ENCODE peak calls at places on chromosomes 4 and X, in five cellular contexts. X is MM.1S, R is neural progenitor cell, D is neuronal stem cell, V is K562. O is an unnamed sample. For H3K27me3, the result is how much of the 10 kb centered on the place peaks cover.

GRCh38 chrX:134908235-134908834 is 82.5 kb upstream of the SMIM10 start:
- DNase-seq in X (no peak), R (no peak), D (no peak), V (peak), O (peak)

GRCh38 chrX:72712094-72712755 is 1.9 kb downstream of the PHKA1 start:
- DNase-seq in X (peak), R (no peak), D (no peak), V (no peak), O (peak)

GRCh38 chr4:121950680-121951569 is 935 bp downstream of the TRPC3 start:
- DNase-seq in X (peak), R (peak), D (peak), V (peak), O (peak)

GRCh38 chr4:100379583-100380105 is 138.2 kb downstream of the EMCN start:
- DNase-seq in X (no peak), R (no peak), D (no peak), V (no peak), O (no peak)

GRCh38 chr4:177246636-177247584 is 62.8 kb upstream of the NEIL3 start:
- DNase-seq in X (no peak), R (no peak), D (no peak), V (no peak), O (peak)

GRCh38 chr4:94577136-94577535 is 125.4 kb downstream of the PDLIM5 start:
- DNase-seq in X (no peak), R (peak), D (peak), V (no peak), O (peak)

GRCh38 chr4:14446311-14446710 is 556.0 kb upstream of the CPEB2 start:
- DNase-seq in X (no peak), R (no peak), D (no peak), V (no peak), O (no peak)

GRCh38 chr4:19945979-19946380 is 305.7 kb upstream of the SLIT2 start:
- DNase-seq in X (no peak), R (no peak), D (no peak), V (no peak), O (peak)

GRCh38 chr4:171817026-171817425 is 3.8 kb downstream of the GALNTL6 start:
- DNase-seq in X (no peak), R (no peak), D (no peak), V (no peak), O (no peak)

GRCh38 chr4:2259541-2260267 is 2.2 kb downstream of the MXD4 start:
- DNase-seq in X (no peak), R (no peak), D (no peak), V (no peak), O (no peak)

GRCh38 chrX:154046262-154046771 is 26.6 kb upstream of the IRAK1 start:
- DNase-seq in X (no peak), R (peak), D (no peak), V (no peak), O (peak)

GRCh38 chr4:97923096-97923495 is 220.2 kb downstream of the STPG2 start:
- DNase-seq in X (no peak), R (no peak), D (no peak), V (no peak), O (no peak)

GRCh38 chr4:47209833-47210232 is 178.5 kb downstream of the GABRB1 start:
- DNase-seq in X (no peak), R (no peak), D (no peak), V (no peak), O (peak)

GRCh38 chrX:129496625-129497024 is 26.7 kb downstream of the SMARCA1 start:
- DNase-seq in X (no peak), R (no peak), D (no peak), V (no peak), O (peak)

GRCh38 chr4:40984051-40984450 is 230.3 kb downstream of the APBB2 start:
- DNase-seq in X (no peak), R (no peak), D (no peak), V (no peak), O (no peak)

GRCh38 chrX:123322531-123322930 is 138.5 kb downstream of the GRIA3 start:
- DNase-seq in X (no peak), R (no peak), D (no peak), V (no peak), O (no peak)

GRCh38 chr4:177308125-177308524 is 1.5 kb upstream of the NEIL3 start:
- DNase-seq in X (no peak), R (no peak), D (no peak), V (no peak), O (peak)

GRCh38 chr4:129043523-129043922 is 49.8 kb downstream of the SCLT1 start:
- DNase-seq in X (no peak), R (no peak), D (no peak), V (no peak), O (peak)

GRCh38 chrX:110699109-110699508 is 96.5 kb downstream of the CHRDL1 start:
- DNase-seq in X (no peak), R (no peak), D (no peak), V (no peak), O (peak)

GRCh38 chrX:14673764-14674163 is 144.4 kb downstream of the GLRA2 start:
- DNase-seq in X (no peak), R (no peak), D (no peak), V (no peak), O (peak)

GRCh38 chr4:165398570-165398969 is 19.8 kb downstream of the CPE start:
- DNase-seq in X (no peak), R (peak), D (peak), V (peak), O (peak)

GRCh38 chr4:74283614-74284013 is 24.7 kb upstream of the EPGN start:
- DNase-seq in X (no peak), R (no peak), D (no peak), V (no peak), O (peak)

GRCh38 chr4:120694973-120695372 is 227.6 kb downstream of the PRDM5 start:
- DNase-seq in X (no peak), R (no peak), D (no peak), V (no peak), O (peak)

GRCh38 chr4:185115827-185116232 is 27.2 kb upstream of the SLC25A4 start:
- DNase-seq in X (no peak), R (peak), D (no peak), V (peak), O (peak)

GRCh38 chr4:185464887-185465286 is 6.6 kb downstream of the CCDC110 start:
- DNase-seq in X (no peak), R (no peak), D (no peak), V (no peak), O (no peak)

GRCh38 chrX:40299502-40300118 is 201.9 kb upstream of the BCOR start:
- DNase-seq in X (no peak), R (no peak), D (no peak), V (no peak), O (no peak)

GRCh38 chr4:26838055-26838842 is 22.4 kb upstream of the STIM2 start:
- DNase-seq in X (no peak), R (no peak), D (no peak), V (no peak), O (no peak)

GRCh38 chr4:119725688-119726330 is 97.2 kb upstream of the PDE5A start:
- DNase-seq in X (no peak), R (no peak), D (no peak), V (no peak), O (peak)

GRCh38 chr4:108527729-108528128 is 92.6 kb upstream of the RPL34 start:
- DNase-seq in X (peak), R (no peak), D (no peak), V (no peak), O (no peak)

DNA sequence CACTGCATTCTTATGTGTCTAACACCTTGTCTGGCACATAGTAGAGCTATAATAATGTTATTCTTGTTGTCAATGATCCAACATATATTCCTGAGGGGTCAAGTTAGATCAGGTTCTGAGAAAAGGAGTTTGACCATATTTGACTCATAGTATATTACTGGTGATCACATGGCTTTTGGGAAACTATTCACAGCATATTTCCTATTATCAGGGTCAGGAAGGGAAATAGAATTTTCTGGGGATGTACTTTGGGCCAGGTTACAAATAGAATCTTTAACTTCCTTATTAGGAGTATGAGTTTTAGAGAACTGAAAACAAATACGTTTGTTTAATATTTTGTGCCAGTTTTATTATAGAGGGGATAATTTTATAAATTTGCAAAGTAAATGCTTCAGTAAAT is 11.6 kb downstream of the IL15 start:
- DNase-seq in X (no peak), R (no peak), D (no peak), V (no peak), O (no peak)
- H2AFZ ChIP-seq in X (no peak), R (no peak), D (no peak), V (no peak), O (no peak)

DNA sequence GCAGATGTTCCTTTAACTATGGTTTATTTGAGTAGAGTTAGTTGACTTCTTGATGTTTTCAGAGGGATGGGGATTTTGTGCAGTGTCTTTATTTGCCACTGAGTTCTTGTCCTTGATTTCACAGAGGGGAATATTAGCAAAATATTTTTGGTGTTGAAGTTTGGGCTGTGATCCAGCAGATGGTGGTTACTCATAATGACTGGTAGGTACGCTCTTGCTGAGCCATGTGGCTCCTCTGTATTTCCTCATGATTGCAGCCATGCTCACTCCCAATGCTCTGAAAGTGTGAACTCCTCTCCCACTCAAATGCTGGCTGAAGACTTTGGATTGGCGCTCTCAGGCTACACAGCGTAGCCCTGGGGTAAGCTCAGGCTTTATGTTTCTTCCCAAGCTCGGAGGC is 77.7 kb downstream of the KLF8 start:
- DNase-seq in X (no peak), R (no peak), D (no peak), V (no peak), O (peak)
- H3K27me3 ChIP-seq in X (under half), R (under half), D (under half), V (under half), O (under half)

DNA sequence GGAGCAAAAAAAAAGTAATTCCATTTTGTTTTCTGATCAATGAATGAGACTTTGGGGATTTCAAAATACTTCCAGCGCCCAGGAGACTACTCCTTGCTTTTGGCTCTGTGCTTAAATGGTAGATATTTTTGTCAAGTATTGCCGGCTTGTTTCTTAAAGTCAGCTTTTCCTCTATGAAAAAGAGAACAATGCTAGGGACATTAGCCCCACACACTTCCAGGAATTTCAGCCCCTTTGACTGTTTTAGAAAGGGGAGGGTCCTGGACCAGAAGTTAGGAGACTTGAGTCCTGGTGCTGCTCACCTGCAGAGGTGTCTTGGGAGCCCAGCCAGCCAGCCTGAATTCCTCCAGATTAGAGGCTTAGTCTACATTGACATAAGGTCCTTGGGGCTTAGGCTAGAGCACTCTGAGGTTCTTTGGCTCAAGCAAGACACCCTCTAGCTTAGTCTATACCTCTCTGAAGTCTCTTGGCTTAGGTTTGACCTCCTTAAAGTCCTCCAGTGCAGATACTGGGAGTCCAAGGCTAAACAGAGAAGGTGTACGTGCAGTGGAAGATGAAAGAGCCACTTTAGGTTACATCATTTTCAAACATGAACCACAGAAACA is 1.6 kb upstream of the SETD7 start:
- DNase-seq in X (no peak), R (peak), D (no peak), V (no peak), O (no peak)
- H2AFZ ChIP-seq in X (peak), R (peak), D (peak), V (peak), O (peak)

GRCh38 chrX:151543706-151544105 is 19.8 kb upstream of the PASD1 start:
- DNase-seq in X (peak), R (no peak), D (no peak), V (no peak), O (no peak)
- H3K27me3 ChIP-seq in X (under half), R (under half), D (under half), V (under half), O (under half)

DNA sequence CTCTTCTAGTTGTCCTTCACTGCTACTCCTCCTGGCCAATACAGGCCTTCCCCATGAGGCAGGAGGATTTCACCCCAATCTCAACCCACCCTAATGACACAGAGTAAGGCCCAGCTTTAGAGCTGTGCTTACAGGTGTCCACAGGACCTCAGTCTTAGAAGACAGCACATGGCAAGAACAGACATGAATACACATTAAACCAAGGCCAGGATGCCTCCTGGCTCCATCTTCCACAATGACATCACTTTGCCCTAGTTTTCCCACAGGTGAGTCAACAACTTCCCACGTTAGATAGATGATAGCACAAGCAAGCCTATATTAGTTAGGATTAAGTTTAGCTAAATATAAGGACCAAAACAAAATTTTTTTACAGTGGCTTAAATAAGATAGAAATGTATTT is 63.8 kb upstream of the NOCT start:
- DNase-seq in X (no peak), R (no peak), D (no peak), V (no peak), O (no peak)
- H2AFZ ChIP-seq in X (no peak), R (no peak), D (no peak), V (no peak), O (no peak)

DNA sequence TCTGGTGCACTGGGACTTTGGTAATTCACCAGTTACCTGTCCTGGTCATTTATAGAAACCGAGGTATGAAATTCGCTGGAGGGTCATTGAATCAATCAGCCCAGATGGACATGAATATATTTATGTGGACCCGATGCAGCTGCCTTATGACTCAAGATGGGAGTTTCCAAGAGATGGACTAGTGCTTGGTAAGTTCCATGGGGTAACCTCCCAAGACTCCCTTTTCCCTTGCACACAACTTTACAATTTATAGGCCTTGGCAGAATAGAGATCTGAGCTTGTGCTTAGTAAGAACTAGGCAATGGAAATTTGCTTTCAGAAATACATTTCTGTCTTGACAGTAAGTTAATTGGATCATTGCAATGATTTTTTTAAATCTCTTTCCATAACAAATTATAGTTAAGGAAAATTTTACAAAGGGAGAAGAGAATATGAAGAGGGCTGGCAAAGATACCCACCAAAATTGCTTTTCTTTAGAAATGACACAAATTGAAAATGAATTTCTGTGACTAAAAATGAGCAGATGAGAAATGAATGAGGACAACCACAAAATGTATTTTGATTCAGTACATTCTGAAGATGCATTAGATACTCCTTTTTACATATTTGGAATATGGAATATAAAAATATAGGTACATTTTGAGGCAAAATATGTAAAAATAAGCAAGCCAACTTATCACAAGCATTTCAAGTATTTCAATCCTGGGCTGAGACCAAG is 45.9 kb downstream of the PDGFRA start:
- DNase-seq in X (no peak), R (no peak), D (no peak), V (no peak), O (peak)
- H3K27me3 ChIP-seq in X (under half), R (under half), D (under half), V (under half), O (under half)

DNA sequence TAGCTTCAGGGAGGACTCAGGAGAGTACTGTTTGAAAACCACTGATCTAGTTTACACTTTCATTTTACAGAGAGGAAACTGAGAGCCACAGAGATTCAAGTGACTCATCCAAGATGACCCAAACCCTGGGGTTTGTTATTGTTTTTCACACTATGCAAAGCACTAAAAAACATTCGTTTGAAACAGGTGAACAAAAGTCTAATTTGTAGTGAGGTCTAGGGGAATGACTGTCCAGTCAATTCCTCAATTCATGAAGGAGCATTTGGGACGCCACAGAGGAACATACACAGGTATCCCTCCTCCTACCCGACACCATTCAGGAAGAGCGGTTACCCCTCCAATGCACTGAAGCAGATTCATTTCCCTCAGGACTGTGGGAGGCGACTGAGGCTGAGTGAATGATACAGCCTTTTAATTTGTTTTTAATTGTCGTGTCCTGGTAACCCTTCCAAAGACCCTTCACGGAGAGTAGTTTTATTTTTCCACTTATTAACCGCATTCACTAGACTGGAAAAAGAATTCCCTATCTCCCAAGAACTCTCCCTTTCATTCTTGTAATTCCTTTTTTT is 30.3 kb downstream of the TLR10 start:
- DNase-seq in X (peak), R (peak), D (no peak), V (no peak), O (peak)
- H2AFZ ChIP-seq in X (peak), R (peak), D (peak), V (peak), O (peak)

GRCh38 chrX:23334871-23335599 is 386 bp downstream of the PTCHD1 start:
- DNase-seq in X (no peak), R (peak), D (no peak), V (no peak), O (no peak)

GRCh38 chrX:23334536-23334870 is at the start of gene PTCHD1:
- DNase-seq in X (no peak), R (no peak), D (no peak), V (no peak), O (no peak)

GRCh38 chrX:23332888-23333821 is 1.5 kb upstream of the PTCHD1 start:
- DNase-seq in X (no peak), R (peak), D (no peak), V (no peak), O (no peak)

GRCh38 chrX:23332101-23332887 is 2.4 kb upstream of the PTCHD1 start:
- DNase-seq in X (no peak), R (peak), D (no peak), V (no peak), O (no peak)

GRCh38 chrX:23333842-23334535 is 660 bp upstream of the PTCHD1 start:
- DNase-seq in X (no peak), R (peak), D (no peak), V (no peak), O (no peak)
- H3K27me3 ChIP-seq in X (under half), R (half or more), D (under half), V (under half), O (under half)

GRCh38 chrX:107826286-107827136 is 845 bp downstream of the MID2 start:
- DNase-seq in X (peak), R (peak), D (peak), V (no peak), O (peak)
- H2AFZ ChIP-seq in X (no peak), R (peak), D (peak), V (no peak), O (peak)

O was measured in GM23248.